ENCODE peak calls at places on chromosome 15, in five cellular contexts. H is A673, O is mammary epithelial cell, R is uterus, W is WTC11. V is an unnamed sample.

GRCh38 chr15:89090791-89091666 is 2.8 kb downstream of the ABHD2 start:
- DNase-seq in H (peak), O (peak), R (peak), W (no peak), V (peak)

GRCh38 chr15:40307421-40308165 is at the start of gene PLCB2:
- DNase-seq in H (no peak), O (no peak), R (no peak), W (peak), V (peak)

GRCh38 chr15:96783746-96784145 is 453.2 kb downstream of the NR2F2 start:
- DNase-seq in H (no peak), O (no peak), R (no peak), W (no peak), V (no peak)

GRCh38 chr15:100525894-100526512 is 2.7 kb downstream of the CERS3 start:
- DNase-seq in H (no peak), O (no peak), R (peak), W (no peak), V (no peak)

GRCh38 chr15:98873441-98874218 is 134.0 kb downstream of the PGPEP1L start:
- DNase-seq in H (peak), O (peak), R (no peak), W (no peak), V (no peak)

GRCh38 chr15:80275946-80276345 is 23.9 kb upstream of the CTXND1 start:
- DNase-seq in H (no peak), O (peak), R (no peak), W (no peak), V (no peak)

GRCh38 chr15:68387288-68388143 is 44.4 kb downstream of the ITGA11 start:
- DNase-seq in H (no peak), O (no peak), R (peak), W (peak), V (no peak)

GRCh38 chr15:67066041-67067021 is 929 bp downstream of the SMAD3 start:
- DNase-seq in H (peak), O (peak), R (peak), W (no peak), V (peak)

GRCh38 chr15:75030023-75030413 is 6.6 kb downstream of the PPCDC start:
- DNase-seq in H (peak), O (peak), R (peak), W (no peak), V (no peak)

GRCh38 chr15:100775581-100776185 is 103.9 kb upstream of the ALDH1A3 start:
- DNase-seq in H (no peak), O (no peak), R (no peak), W (peak), V (no peak)

GRCh38 chr15:36632196-36632595 is 52.8 kb downstream of the CDIN1 start:
- DNase-seq in H (no peak), O (peak), R (no peak), W (no peak), V (no peak)

GRCh38 chr15:51460796-51461195 is 119.3 kb downstream of the GLDN start:
- DNase-seq in H (no peak), O (no peak), R (no peak), W (no peak), V (no peak)

GRCh38 chr15:85793641-85794597 is 806 bp downstream of the KLHL25 start:
- DNase-seq in H (peak), O (peak), R (peak), W (peak), V (peak)

GRCh38 chr15:26295331-26295730 is 432.2 kb upstream of the ATP10A start:
- DNase-seq in H (no peak), O (no peak), R (no peak), W (no peak), V (no peak)

V was measured in glutamatergic neuron.